ENCODE peak calls at places on chromosomes 3 and 15, in four cellular contexts. C is HFFc6, P is left cardiac atrium, V is left kidney. G is an unnamed sample.
A peak's percentile ranks its signal among the peaks of the same experiment; 100 is the strongest.

GRCh38 chr3:32340639-32341365 is 50.9 kb upstream of the CMTM7 start:
- DNase-seq in C (peak; percentile 4), P (no peak), V (no peak), G (no peak)

GRCh38 chr15:78174398-78174797 is 25.2 kb downstream of the IDH3A start:
- DNase-seq in C (no peak), P (no peak), V (no peak), G (no peak)

GRCh38 chr15:69415381-69415780 is 1.2 kb downstream of the KIF23 start:
- DNase-seq in C (no peak), P (no peak), V (no peak), G (no peak)

GRCh38 chr3:31692714-31693113 is 160.0 kb downstream of the STT3B start:
- DNase-seq in C (no peak), P (no peak), V (no peak), G (no peak)

GRCh38 chr3:63969866-63970265 is 53.4 kb downstream of the PSMD6 start:
- DNase-seq in C (no peak), P (no peak), V (no peak), G (no peak)

GRCh38 chr15:74212494-74212893 is 9.9 kb upstream of the STRA6 start:
- DNase-seq in C (no peak), P (no peak), V (no peak), G (no peak)

GRCh38 chr15:85443593-85444328 is 63.4 kb downstream of the AKAP13 start:
- DNase-seq in C (peak; percentile 23), P (no peak), V (peak; percentile 79), G (peak; percentile 34)

GRCh38 chr15:61518191-61518950 is 289.3 kb upstream of the RORA start:
- DNase-seq in C (no peak), P (no peak), V (no peak), G (peak; percentile 2)

GRCh38 chr3:138799822-138800221 is 34.9 kb downstream of the PIK3CB start:
- DNase-seq in C (no peak), P (peak; percentile 34), V (no peak), G (no peak)

GRCh38 chr3:43257850-43258249 is 28.5 kb upstream of the SNRK start:
- DNase-seq in C (no peak), P (no peak), V (peak; percentile 11), G (no peak)

GRCh38 chr3:73727117-73727802 is 102.5 kb upstream of the PDZRN3 start:
- DNase-seq in C (peak; percentile 78), P (peak; percentile 21), V (peak; percentile 77), G (peak; percentile 80)

GRCh38 chr3:25473246-25473645 is 45.2 kb downstream of the RARB start:
- DNase-seq in C (peak; percentile 20), P (no peak), V (no peak), G (peak; percentile 51)

GRCh38 chr3:62557450-62557849 is 184.1 kb upstream of the FEZF2 start:
- DNase-seq in C (no peak), P (no peak), V (no peak), G (no peak)

GRCh38 chr15:88699861-88700260 is 61.0 kb downstream of the ISG20 start:
- DNase-seq in C (no peak), P (no peak), V (no peak), G (no peak)

GRCh38 chr3:165939141-165939540 is 101.9 kb upstream of the BCHE start:
- DNase-seq in C (no peak), P (no peak), V (no peak), G (no peak)

GRCh38 chr3:105933871-105934270 is 65.1 kb upstream of the CBLB start:
- DNase-seq in C (no peak), P (no peak), V (peak; percentile 19), G (no peak)

GRCh38 chr3:100125539-100125938 is 11.2 kb upstream of the FILIP1L start:
- DNase-seq in C (peak; percentile 5), P (no peak), V (peak; percentile 12), G (peak; percentile 24)

GRCh38 chr15:85379403-85380131 is 836 bp upstream of the AKAP13 start:
- DNase-seq in C (peak; percentile 36), P (no peak), V (peak; percentile 59), G (peak; percentile 47)

GRCh38 chr15:66986951-66987350 is 78.5 kb upstream of the SMAD3 start:
- DNase-seq in C (no peak), P (no peak), V (no peak), G (no peak)

GRCh38 chr3:151751161-151751560 is 17.4 kb downstream of the AADACL2 start:
- DNase-seq in C (no peak), P (no peak), V (no peak), G (peak; percentile 4)

GRCh38 chr3:156429125-156429524 is 125.8 kb downstream of the SSR3 start:
- DNase-seq in C (no peak), P (no peak), V (no peak), G (no peak)

GRCh38 chr15:40928975-40929729 is at the start of gene DLL4:
- DNase-seq in C (no peak), P (peak; percentile 82), V (peak; percentile 83), G (peak; percentile 71)

GRCh38 chr3:165078293-165078692 is at the start of gene SI:
- DNase-seq in C (no peak), P (no peak), V (no peak), G (no peak)